ENCODE peak calls at places on chromosomes 3 and 15, in seven cellular contexts. Y is GM13977, W is hepatocyte, U is fibroblast of pulmonary artery, L is neural crest cell, I is sigmoid colon, P is lower leg skin. F is an unnamed sample.

GRCh38 chr15:32786906-32787305 is 69.1 kb downstream of the GREM1 start:
- DNase-seq in Y (no peak), W (no peak), U (no peak), L (no peak), I (no peak), P (no peak), F (no peak)

GRCh38 chr3:25143356-25143704 is 284.7 kb upstream of the RARB start:
- DNase-seq in Y (no peak), W (no peak), U (no peak), L (no peak), I (no peak), P (no peak), F (no peak)

GRCh38 chr15:48433226-48433886 is 102.1 kb downstream of the DUT start:
- DNase-seq in Y (peak), W (no peak), U (no peak), L (no peak), I (no peak), P (no peak), F (no peak)

GRCh38 chr3:124299831-124300230 is 307.9 kb upstream of the ROPN1 start:
- DNase-seq in Y (no peak), W (no peak), U (no peak), L (no peak), I (no peak), P (no peak), F (no peak)

GRCh38 chr15:27231811-27232210 is 260.8 kb downstream of the GABRG3 start:
- DNase-seq in Y (no peak), W (no peak), U (no peak), L (no peak), I (no peak), P (no peak), F (no peak)

GRCh38 chr3:18335202-18335601 is 89.9 kb downstream of the SATB1 start:
- DNase-seq in Y (no peak), W (no peak), U (peak), L (no peak), I (no peak), P (no peak), F (no peak)

GRCh38 chr3:154844863-154845262 is 235.3 kb upstream of the MME start:
- DNase-seq in Y (no peak), W (no peak), U (no peak), L (no peak), I (no peak), P (no peak), F (no peak)

GRCh38 chr3:65712156-65712555 is 326.6 kb downstream of the MAGI1 start:
- DNase-seq in Y (no peak), W (no peak), U (peak), L (no peak), I (no peak), P (no peak), F (no peak)

GRCh38 chr3:157145566-157145965 is 14.4 kb downstream of the CCNL1 start:
- DNase-seq in Y (no peak), W (no peak), U (no peak), L (no peak), I (no peak), P (no peak), F (no peak)

DNA sequence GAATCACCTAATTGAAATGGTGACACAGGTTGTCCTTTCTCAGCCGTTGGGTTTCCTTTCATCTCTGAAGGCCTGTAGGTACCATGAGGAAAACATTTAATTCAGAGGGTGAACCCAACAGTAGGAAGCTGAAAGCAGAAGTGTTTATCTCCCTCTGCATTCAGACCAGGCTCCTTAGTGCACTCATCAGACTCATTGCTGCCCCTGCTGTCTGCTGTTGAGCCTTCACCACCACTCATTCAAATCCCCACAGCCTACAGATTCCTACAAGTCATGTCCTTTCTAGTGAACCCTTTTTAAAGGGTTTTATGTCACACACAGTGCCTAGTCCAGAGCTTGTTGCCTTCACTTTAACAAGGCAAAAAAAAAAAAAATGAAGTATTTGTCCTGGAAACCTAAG is 13.4 kb downstream of the WDR48 start:
- DNase-seq in Y (peak), W (peak), U (peak), L (no peak), I (no peak), P (no peak), F (no peak)
- TF ChIP-seq CTCF in Y (peak), W (peak), U (peak), L (peak), I (no peak), P (no peak), F (no peak)

DNA sequence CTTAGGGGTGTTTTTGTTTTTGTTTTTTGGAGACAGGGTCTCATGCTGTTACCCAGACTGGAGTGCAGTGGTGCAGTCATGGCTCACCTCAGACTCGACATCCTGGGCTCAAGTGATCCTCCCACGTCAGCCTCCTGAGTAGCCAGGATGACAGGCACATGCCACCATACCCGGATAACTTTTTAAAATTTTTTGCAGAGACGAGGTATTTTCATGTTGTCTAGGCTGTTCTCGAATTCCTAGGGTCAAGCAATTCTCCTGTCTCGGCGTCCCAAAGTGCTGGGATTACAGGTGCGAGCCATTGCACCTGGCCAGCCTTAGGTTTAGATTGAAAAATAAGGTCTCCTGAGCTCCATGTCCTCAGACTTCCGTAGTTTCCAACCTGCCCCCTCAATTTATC is 14.2 kb upstream of the ANXA2 start:
- DNase-seq in Y (no peak), W (no peak), U (no peak), L (no peak), I (no peak), P (no peak), F (no peak)
- TF ChIP-seq CTCF in Y (no peak), W (no peak), U (no peak), L (no peak), I (no peak), P (no peak), F (no peak)

GRCh38 chr3:43632269-43632733 is 10.5 kb upstream of the ANO10 start:
- DNase-seq in Y (no peak), W (no peak), U (peak), L (no peak), I (no peak), P (no peak), F (no peak)
- TF ChIP-seq CTCF in Y (no peak), W (no peak), U (no peak), L (no peak), I (no peak), P (no peak), F (no peak)

DNA sequence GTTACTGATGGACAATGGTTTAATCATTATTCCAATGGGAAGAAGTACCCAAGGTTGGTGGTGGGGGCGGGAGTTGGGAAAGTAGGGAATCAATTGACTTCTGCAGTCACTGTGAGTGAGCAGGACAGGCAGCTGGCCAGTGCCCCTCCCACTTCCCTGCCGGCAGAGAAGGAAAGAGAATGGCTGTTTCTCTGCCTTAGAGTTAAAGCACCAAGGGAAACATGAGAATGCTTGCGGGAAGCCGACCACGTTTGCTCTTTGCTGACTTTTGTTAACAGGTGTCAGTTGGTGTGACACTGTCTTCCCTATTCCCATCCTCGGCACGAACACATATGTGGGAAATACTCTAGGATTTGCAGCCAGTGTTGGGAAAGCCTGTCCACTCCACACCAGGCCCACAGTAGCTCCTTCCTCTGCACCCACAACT is 33.5 kb upstream of the MFSD1 start:
- DNase-seq in Y (no peak), W (peak), U (peak), L (no peak), I (peak), P (no peak), F (no peak)
- TF ChIP-seq CTCF in Y (no peak), W (no peak), U (no peak), L (no peak), I (no peak), P (no peak), F (no peak)

DNA sequence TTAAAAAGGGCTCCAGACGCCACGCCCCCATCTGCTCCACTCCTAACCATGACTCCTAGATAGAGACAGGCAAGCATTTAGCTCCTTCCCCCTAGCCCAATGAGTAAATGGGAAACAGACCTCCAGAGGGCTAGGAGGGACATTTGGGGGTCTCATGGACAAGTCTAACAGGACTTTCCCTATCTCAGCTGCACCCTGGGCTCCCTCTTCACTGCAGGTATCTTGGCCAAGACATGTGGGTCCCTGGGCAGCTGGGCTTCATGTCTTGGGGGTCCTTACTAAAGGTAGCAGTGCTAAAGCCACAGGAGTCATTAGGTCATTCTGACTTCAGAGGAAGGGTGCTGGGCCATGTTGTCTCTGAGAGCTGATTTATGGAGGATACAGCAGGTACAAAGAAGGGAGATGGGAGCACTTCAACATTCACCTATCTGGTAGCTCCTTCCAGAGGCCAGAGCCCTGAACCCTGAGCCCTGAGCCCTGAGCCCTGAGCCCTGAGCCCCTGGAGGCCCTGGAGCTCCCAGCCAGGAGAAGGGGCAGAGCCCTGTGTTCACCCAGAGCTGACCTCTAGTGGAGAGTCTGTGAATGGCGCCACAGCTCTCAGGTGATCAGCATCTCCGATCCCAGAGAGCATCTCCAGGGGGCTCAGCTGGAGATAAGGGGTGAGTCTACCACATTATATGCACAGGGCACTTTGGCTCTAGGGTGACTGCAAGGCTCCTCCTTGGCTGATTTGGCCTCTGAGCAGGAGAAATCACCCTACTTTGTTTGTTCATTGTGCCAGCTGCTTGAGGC is 40.1 kb upstream of the EPHB1 start:
- DNase-seq in Y (peak), W (peak), U (peak), L (peak), I (no peak), P (no peak), F (no peak)
- TF ChIP-seq CTCF in Y (peak), W (peak), U (peak), L (peak), I (peak), P (no peak), F (no peak)

F was measured in activated B cell treated with CpG ODN at 0.5 μM for 24 hours.